ENCODE peak calls at places on chromosomes 13 and 19, in four cellular contexts. A, Q, Z and S are unnamed samples.
A peak's percentile ranks its signal among the peaks of the same experiment; 100 is the strongest.

GRCh38 chr19:54095136-54095858 is 5.3 kb downstream of the OSCAR start:
- DNase-seq in A (no peak), Q (no peak), Z (no peak), S (no peak)

GRCh38 chr13:29448124-29448685 is 147.3 kb downstream of the SLC7A1 start:
- DNase-seq in A (no peak), Q (no peak), Z (peak; percentile 25), S (no peak)

GRCh38 chr19:34975056-34975455 is 11.0 kb upstream of the ZNF792 start:
- DNase-seq in Z (no peak), A (no peak), Q (no peak), S (no peak)

GRCh38 chr13:28753208-28753892 is 34.6 kb upstream of the SLC46A3 start:
- DNase-seq in Q (no peak), Z (no peak), A (no peak), S (no peak)

GRCh38 chr13:31046711-31047279 is 114.3 kb downstream of the TEX26 start:
- DNase-seq in Z (peak; percentile 99), A (no peak), Q (peak; percentile 32), S (peak; percentile 38)

GRCh38 chr13:33784738-33785137 is 33.2 kb upstream of the RFC3 start:
- DNase-seq in Z (no peak), A (no peak), Q (no peak), S (no peak)

GRCh38 chr13:56670563-56670962 is 470.2 kb upstream of the PRR20A start:
- DNase-seq in A (no peak), Z (no peak), Q (no peak), S (no peak)

GRCh38 chr13:82432949-82433348 is 1449.3 kb downstream of the SLITRK1 start:
- DNase-seq in A (no peak), Z (no peak), Q (no peak), S (no peak)

GRCh38 chr19:41754596-41754995 is 734 bp upstream of the CEACAM6 start:
- DNase-seq in Z (no peak), A (no peak), Q (no peak), S (no peak)

GRCh38 chr13:57933606-57934005 is 302.1 kb downstream of the PCDH17 start:
- DNase-seq in Z (no peak), Q (no peak), A (no peak), S (no peak)

GRCh38 chr13:106523566-106523965 is 11.9 kb downstream of the EFNB2 start:
- DNase-seq in Z (peak; percentile 40), Q (no peak), A (no peak), S (no peak)

GRCh38 chr13:31742102-31742695 is 2.9 kb downstream of the RXFP2 start:
- DNase-seq in A (peak; percentile 66), Q (peak; percentile 31), Z (peak; percentile 81), S (peak; percentile 4)

GRCh38 chr13:71464673-71465072 is 402.3 kb downstream of the DACH1 start:
- DNase-seq in Z (no peak), A (no peak), Q (no peak), S (no peak)

GRCh38 chr19:43818500-43818899 is 8.6 kb upstream of the ZNF283 start:
- DNase-seq in A (no peak), Z (no peak), Q (no peak), S (no peak)

GRCh38 chr13:105918842-105919741 is 616.4 kb downstream of the EFNB2 start:
- DNase-seq in Z (no peak), Q (peak; percentile 32), A (no peak), S (no peak)

GRCh38 chr19:47711652-47712239 is 1.5 kb upstream of the EHD2 start:
- DNase-seq in Q (no peak), A (no peak), Z (no peak), S (no peak)

GRCh38 chr13:76953921-76954320 is 5.6 kb downstream of the ACOD1 start:
- DNase-seq in Q (no peak), Z (no peak), A (no peak), S (no peak)

GRCh38 chr13:52010890-52011689 is at the start of gene ATP7B:
- DNase-seq in Q (no peak), A (peak; percentile 19), Z (peak; percentile 41), S (no peak)

GRCh38 chr19:14563989-14564650 is 7.7 kb downstream of the NDUFB7 start:
- DNase-seq in A (no peak), Z (no peak), Q (no peak), S (no peak)

GRCh38 chr13:114161028-114161556 is 18.0 kb upstream of the CFAP97D2 start:
- DNase-seq in A (no peak), Q (no peak), Z (no peak), S (no peak)

GRCh38 chr13:79710376-79710775 is 229.4 kb downstream of the NDFIP2 start:
- DNase-seq in A (no peak), Z (no peak), Q (no peak), S (no peak)

GRCh38 chr13:34277971-34278370 is 460.0 kb downstream of the RFC3 start:
- DNase-seq in A (no peak), Z (no peak), Q (no peak), S (no peak)

GRCh38 chr19:10653732-10654609 is at the start of gene ILF3:
- DNase-seq in A (peak; percentile 100), Q (peak; percentile 99), Z (peak; percentile 100), S (peak; percentile 99)

GRCh38 chr19:45526143-45526542 is 18.9 kb downstream of the VASP start:
- DNase-seq in A (peak; percentile 66), Q (peak; percentile 53), Z (peak; percentile 70), S (no peak)

GRCh38 chr13:78241278-78241919 is 322.8 kb upstream of the EDNRB start:
- DNase-seq in A (peak; percentile 6), Q (peak; percentile 4), Z (peak; percentile 58), S (no peak)

GRCh38 chr19:3725640-3726310 is 17.6 kb downstream of the TJP3 start:
- DNase-seq in Q (peak; percentile 48), Z (peak; percentile 72), A (peak; percentile 90), S (peak; percentile 4)

GRCh38 chr13:109918179-109918651 is 131.8 kb upstream of the IRS2 start:
- DNase-seq in A (no peak), Z (no peak), Q (no peak), S (no peak)

GRCh38 chr13:77811981-77812380 is 106.7 kb downstream of the EDNRB start:
- DNase-seq in A (no peak), Z (no peak), Q (no peak), S (no peak)